ENCODE peak calls at places on chromosome 12, in seven cellular contexts. One of them, this sample, is unnamed.

GRCh38 chr12:116390656-116391335 is 113.3 kb upstream of the MED13L start:
- DNase-seq in lower leg skin: no peak
- DNase-seq in heart right ventricle: no peak
- DNase-seq in fibroblast of mammary gland: peak; percentile 40
- DNase-seq in neural crest cell: no peak
- DNase-seq in astrocyte of the spinal cord: no peak
- DNase-seq in sigmoid colon: no peak
- DNase-seq in this sample: no peak

GRCh38 chr12:115384391-115384790 is 700.4 kb upstream of the TBX3 start:
- DNase-seq in lower leg skin: no peak
- DNase-seq in heart right ventricle: no peak
- DNase-seq in fibroblast of mammary gland: no peak
- DNase-seq in neural crest cell: no peak
- DNase-seq in astrocyte of the spinal cord: no peak
- DNase-seq in sigmoid colon: no peak
- DNase-seq in this sample: no peak

GRCh38 chr12:49917788-49918173 is 14.1 kb upstream of the FAIM2 start:
- DNase-seq in lower leg skin: no peak
- DNase-seq in heart right ventricle: no peak
- DNase-seq in fibroblast of mammary gland: no peak
- DNase-seq in neural crest cell: no peak
- DNase-seq in astrocyte of the spinal cord: no peak
- DNase-seq in sigmoid colon: no peak
- DNase-seq in this sample: peak; percentile 53

GRCh38 chr12:56602239-56602638 is 27.9 kb downstream of the BAZ2A start:
- DNase-seq in lower leg skin: no peak
- DNase-seq in heart right ventricle: no peak
- DNase-seq in fibroblast of mammary gland: no peak
- DNase-seq in neural crest cell: no peak
- DNase-seq in astrocyte of the spinal cord: no peak
- DNase-seq in sigmoid colon: no peak
- DNase-seq in this sample: no peak

GRCh38 chr12:19088576-19088975 is 41.0 kb upstream of the PLEKHA5 start:
- DNase-seq in lower leg skin: no peak
- DNase-seq in heart right ventricle: no peak
- DNase-seq in fibroblast of mammary gland: no peak
- DNase-seq in neural crest cell: no peak
- DNase-seq in astrocyte of the spinal cord: no peak
- DNase-seq in sigmoid colon: no peak
- DNase-seq in this sample: peak; percentile 1

GRCh38 chr12:40474630-40475029 is 217.6 kb upstream of the CNTN1 start:
- DNase-seq in lower leg skin: no peak
- DNase-seq in heart right ventricle: no peak
- DNase-seq in fibroblast of mammary gland: no peak
- DNase-seq in neural crest cell: no peak
- DNase-seq in astrocyte of the spinal cord: no peak
- DNase-seq in sigmoid colon: no peak
- DNase-seq in this sample: no peak

GRCh38 chr12:66692170-66692569 is 13.3 kb upstream of the GRIP1 start:
- DNase-seq in lower leg skin: no peak
- DNase-seq in heart right ventricle: no peak
- DNase-seq in fibroblast of mammary gland: no peak
- DNase-seq in neural crest cell: no peak
- DNase-seq in astrocyte of the spinal cord: no peak
- DNase-seq in sigmoid colon: no peak
- DNase-seq in this sample: no peak

GRCh38 chr12:12797789-12798142 is 12.3 kb downstream of the APOLD1 start:
- DNase-seq in lower leg skin: no peak
- DNase-seq in heart right ventricle: no peak
- DNase-seq in fibroblast of mammary gland: no peak
- DNase-seq in neural crest cell: no peak
- DNase-seq in astrocyte of the spinal cord: no peak
- DNase-seq in sigmoid colon: no peak
- DNase-seq in this sample: no peak

GRCh38 chr12:70059373-70059772 is 183.9 kb upstream of the CNOT2 start:
- DNase-seq in lower leg skin: no peak
- DNase-seq in heart right ventricle: no peak
- DNase-seq in fibroblast of mammary gland: peak; percentile 34
- DNase-seq in neural crest cell: no peak
- DNase-seq in astrocyte of the spinal cord: no peak
- DNase-seq in sigmoid colon: no peak
- DNase-seq in this sample: no peak

GRCh38 chr12:8697120-8697475 is 693 bp upstream of the RIMKLB start:
- DNase-seq in lower leg skin: no peak
- DNase-seq in heart right ventricle: peak; percentile 36
- DNase-seq in fibroblast of mammary gland: peak; percentile 34
- DNase-seq in neural crest cell: peak; percentile 46
- DNase-seq in astrocyte of the spinal cord: peak; percentile 57
- DNase-seq in sigmoid colon: no peak
- DNase-seq in this sample: no peak

GRCh38 chr12:77122236-77122635 is 56.9 kb upstream of the E2F7 start:
- DNase-seq in lower leg skin: no peak
- DNase-seq in heart right ventricle: no peak
- DNase-seq in fibroblast of mammary gland: peak; percentile 95
- DNase-seq in neural crest cell: no peak
- DNase-seq in astrocyte of the spinal cord: peak; percentile 96
- DNase-seq in sigmoid colon: no peak
- DNase-seq in this sample: no peak

GRCh38 chr12:6820171-6820570 is 1.4 kb upstream of the GPR162 start:
- DNase-seq in lower leg skin: no peak
- DNase-seq in heart right ventricle: no peak
- DNase-seq in fibroblast of mammary gland: no peak
- DNase-seq in neural crest cell: no peak
- DNase-seq in astrocyte of the spinal cord: no peak
- DNase-seq in sigmoid colon: no peak
- DNase-seq in this sample: peak; percentile 47

GRCh38 chr12:727321-727720 is 25.1 kb upstream of the WNK1 start:
- DNase-seq in lower leg skin: no peak
- DNase-seq in heart right ventricle: no peak
- DNase-seq in fibroblast of mammary gland: peak; percentile 52
- DNase-seq in neural crest cell: no peak
- DNase-seq in astrocyte of the spinal cord: peak; percentile 62
- DNase-seq in sigmoid colon: no peak
- DNase-seq in this sample: peak; percentile 27

GRCh38 chr12:45912774-45913173 is 77.6 kb downstream of the SCAF11 start:
- DNase-seq in lower leg skin: no peak
- DNase-seq in heart right ventricle: no peak
- DNase-seq in fibroblast of mammary gland: no peak
- DNase-seq in neural crest cell: no peak
- DNase-seq in astrocyte of the spinal cord: no peak
- DNase-seq in sigmoid colon: no peak
- DNase-seq in this sample: no peak

GRCh38 chr12:106918746-106919145 is 37.0 kb upstream of the TMEM263 start:
- DNase-seq in lower leg skin: no peak
- DNase-seq in heart right ventricle: no peak
- DNase-seq in fibroblast of mammary gland: peak; percentile 9
- DNase-seq in neural crest cell: peak; percentile 28
- DNase-seq in astrocyte of the spinal cord: peak; percentile 21
- DNase-seq in sigmoid colon: no peak
- DNase-seq in this sample: no peak

GRCh38 chr12:6363330-6364036 is 11.9 kb downstream of the SCNN1A start:
- DNase-seq in lower leg skin: peak; percentile 94
- DNase-seq in heart right ventricle: peak; percentile 72
- DNase-seq in fibroblast of mammary gland: peak; percentile 51
- DNase-seq in neural crest cell: no peak
- DNase-seq in astrocyte of the spinal cord: peak; percentile 47
- DNase-seq in sigmoid colon: peak; percentile 91
- DNase-seq in this sample: peak; percentile 99

GRCh38 chr12:42670719-42671118 is 81.2 kb upstream of the PRICKLE1 start:
- DNase-seq in lower leg skin: no peak
- DNase-seq in heart right ventricle: no peak
- DNase-seq in fibroblast of mammary gland: no peak
- DNase-seq in neural crest cell: no peak
- DNase-seq in astrocyte of the spinal cord: no peak
- DNase-seq in sigmoid colon: no peak
- DNase-seq in this sample: no peak

GRCh38 chr12:54259194-54260011 is 20.5 kb downstream of the CBX5 start:
- DNase-seq in lower leg skin: no peak
- DNase-seq in heart right ventricle: peak; percentile 82
- DNase-seq in fibroblast of mammary gland: peak; percentile 79
- DNase-seq in neural crest cell: peak; percentile 69
- DNase-seq in astrocyte of the spinal cord: peak; percentile 94
- DNase-seq in sigmoid colon: peak; percentile 92
- DNase-seq in this sample: peak; percentile 87

GRCh38 chr12:51434305-51434704 is 9.7 kb downstream of the SLC4A8 start:
- DNase-seq in lower leg skin: no peak
- DNase-seq in heart right ventricle: no peak
- DNase-seq in fibroblast of mammary gland: peak; percentile 17
- DNase-seq in neural crest cell: no peak
- DNase-seq in astrocyte of the spinal cord: no peak
- DNase-seq in sigmoid colon: no peak
- DNase-seq in this sample: peak; percentile 5

GRCh38 chr12:50192908-50193307 is 25.7 kb upstream of the CERS5 start:
- DNase-seq in lower leg skin: no peak
- DNase-seq in heart right ventricle: no peak
- DNase-seq in fibroblast of mammary gland: peak; percentile 47
- DNase-seq in neural crest cell: no peak
- DNase-seq in astrocyte of the spinal cord: peak; percentile 42
- DNase-seq in sigmoid colon: no peak
- DNase-seq in this sample: peak; percentile 72

GRCh38 chr12:24244231-24244630 is 294.8 kb upstream of the SOX5 start:
- DNase-seq in lower leg skin: no peak
- DNase-seq in heart right ventricle: no peak
- DNase-seq in fibroblast of mammary gland: no peak
- DNase-seq in neural crest cell: no peak
- DNase-seq in astrocyte of the spinal cord: no peak
- DNase-seq in sigmoid colon: no peak
- DNase-seq in this sample: no peak

GRCh38 chr12:24240707-24241106 is 291.2 kb upstream of the SOX5 start:
- DNase-seq in lower leg skin: no peak
- DNase-seq in heart right ventricle: no peak
- DNase-seq in fibroblast of mammary gland: no peak
- DNase-seq in neural crest cell: no peak
- DNase-seq in astrocyte of the spinal cord: no peak
- DNase-seq in sigmoid colon: no peak
- DNase-seq in this sample: no peak

GRCh38 chr12:24246921-24247320 is 297.5 kb upstream of the SOX5 start:
- DNase-seq in lower leg skin: no peak
- DNase-seq in heart right ventricle: no peak
- DNase-seq in fibroblast of mammary gland: no peak
- DNase-seq in neural crest cell: no peak
- DNase-seq in astrocyte of the spinal cord: no peak
- DNase-seq in sigmoid colon: no peak
- DNase-seq in this sample: no peak

GRCh38 chr12:24244801-24245200 is 295.3 kb upstream of the SOX5 start:
- DNase-seq in lower leg skin: no peak
- DNase-seq in heart right ventricle: no peak
- DNase-seq in fibroblast of mammary gland: no peak
- DNase-seq in neural crest cell: no peak
- DNase-seq in astrocyte of the spinal cord: no peak
- DNase-seq in sigmoid colon: no peak
- DNase-seq in this sample: no peak
- TF ChIP-seq CTCF in lower leg skin: no peak
- TF ChIP-seq CTCF in heart right ventricle: no peak
- TF ChIP-seq CTCF in fibroblast of mammary gland: no peak
- TF ChIP-seq CTCF in neural crest cell: no peak
- TF ChIP-seq CTCF in astrocyte of the spinal cord: no peak
- TF ChIP-seq CTCF in sigmoid colon: no peak
- TF ChIP-seq CTCF in this sample: no peak

GRCh38 chr12:113461666-113462065 is 10.0 kb downstream of the LHX5 start:
- DNase-seq in lower leg skin: no peak
- DNase-seq in heart right ventricle: no peak
- DNase-seq in fibroblast of mammary gland: peak; percentile 23
- DNase-seq in neural crest cell: no peak
- DNase-seq in astrocyte of the spinal cord: no peak
- DNase-seq in sigmoid colon: no peak
- DNase-seq in this sample: peak; percentile 78
- TF ChIP-seq CTCF in lower leg skin: no peak
- TF ChIP-seq CTCF in heart right ventricle: peak; percentile 22
- TF ChIP-seq CTCF in fibroblast of mammary gland: peak; percentile 60
- TF ChIP-seq CTCF in neural crest cell: no peak
- TF ChIP-seq CTCF in astrocyte of the spinal cord: peak; percentile 67
- TF ChIP-seq CTCF in sigmoid colon: no peak
- TF ChIP-seq CTCF in this sample: peak; percentile 60

DNA sequence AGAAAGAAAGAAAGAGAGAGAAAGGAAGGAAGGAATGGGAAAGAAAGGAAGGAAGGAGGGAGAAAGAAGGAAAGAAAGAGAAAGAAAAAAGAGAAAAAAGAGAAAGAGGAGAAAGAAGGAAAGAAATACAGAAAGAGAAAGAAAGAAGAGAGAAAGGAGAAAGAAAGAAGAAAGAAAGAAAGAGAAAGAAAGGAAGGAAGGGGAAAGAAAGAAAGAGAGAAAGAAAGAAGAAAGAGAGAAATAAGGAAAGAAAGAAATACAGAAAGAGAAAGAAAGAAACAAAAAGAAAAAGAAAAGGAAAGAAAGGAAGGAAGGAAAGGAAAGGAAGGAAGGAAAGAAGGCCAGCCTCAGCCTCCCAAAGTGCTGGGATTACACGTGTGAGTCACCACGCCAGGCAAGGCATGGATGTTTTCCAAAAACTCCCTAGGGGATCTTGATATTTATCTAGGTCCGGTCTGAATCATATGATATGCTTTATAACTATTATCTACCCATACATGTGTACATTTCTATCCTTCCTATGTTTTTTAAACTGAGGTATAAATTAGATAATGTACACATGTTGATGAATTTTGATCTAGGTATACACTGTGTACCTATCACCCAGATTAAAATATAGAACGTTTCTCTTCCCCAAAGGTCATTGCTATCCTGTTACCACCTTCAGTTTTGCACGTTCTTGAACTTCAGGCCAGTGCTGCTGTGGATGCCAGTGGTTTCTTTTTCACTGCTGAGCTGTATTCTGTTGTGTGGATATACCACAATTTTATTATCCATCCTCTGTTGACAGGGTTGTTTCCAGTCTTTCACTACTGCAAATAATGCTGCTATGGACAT is 177.9 kb downstream of the RBM19 start:
- DNase-seq in lower leg skin: no peak
- DNase-seq in heart right ventricle: no peak
- DNase-seq in fibroblast of mammary gland: peak; percentile 83
- DNase-seq in neural crest cell: no peak
- DNase-seq in astrocyte of the spinal cord: peak; percentile 39
- DNase-seq in sigmoid colon: no peak
- DNase-seq in this sample: no peak
- TF ChIP-seq CTCF in lower leg skin: no peak
- TF ChIP-seq CTCF in heart right ventricle: no peak
- TF ChIP-seq CTCF in fibroblast of mammary gland: no peak
- TF ChIP-seq CTCF in neural crest cell: no peak
- TF ChIP-seq CTCF in astrocyte of the spinal cord: no peak
- TF ChIP-seq CTCF in sigmoid colon: no peak
- TF ChIP-seq CTCF in this sample: no peak

GRCh38 chr12:94326727-94327126 is 132.9 kb downstream of the CEP83 start:
- DNase-seq in lower leg skin: no peak
- DNase-seq in heart right ventricle: no peak
- DNase-seq in fibroblast of mammary gland: peak; percentile 79
- DNase-seq in neural crest cell: no peak
- DNase-seq in astrocyte of the spinal cord: peak; percentile 73
- DNase-seq in sigmoid colon: no peak
- DNase-seq in this sample: peak; percentile 55

GRCh38 chr12:94327819-94328218 is 131.8 kb downstream of the CEP83 start:
- DNase-seq in lower leg skin: no peak
- DNase-seq in heart right ventricle: no peak
- DNase-seq in fibroblast of mammary gland: peak; percentile 26
- DNase-seq in neural crest cell: no peak
- DNase-seq in astrocyte of the spinal cord: no peak
- DNase-seq in sigmoid colon: no peak
- DNase-seq in this sample: no peak

GRCh38 chr12:94326234-94326633 is 133.4 kb downstream of the CEP83 start:
- DNase-seq in lower leg skin: no peak
- DNase-seq in heart right ventricle: no peak
- DNase-seq in fibroblast of mammary gland: no peak
- DNase-seq in neural crest cell: no peak
- DNase-seq in astrocyte of the spinal cord: no peak
- DNase-seq in sigmoid colon: no peak
- DNase-seq in this sample: no peak

GRCh38 chr12:94329366-94329765 is 130.3 kb downstream of the CEP83 start:
- DNase-seq in lower leg skin: no peak
- DNase-seq in heart right ventricle: no peak
- DNase-seq in fibroblast of mammary gland: no peak
- DNase-seq in neural crest cell: no peak
- DNase-seq in astrocyte of the spinal cord: no peak
- DNase-seq in sigmoid colon: no peak
- DNase-seq in this sample: no peak
- TF ChIP-seq CTCF in lower leg skin: no peak
- TF ChIP-seq CTCF in heart right ventricle: peak; percentile 20
- TF ChIP-seq CTCF in fibroblast of mammary gland: peak; percentile 7
- TF ChIP-seq CTCF in neural crest cell: no peak
- TF ChIP-seq CTCF in astrocyte of the spinal cord: no peak
- TF ChIP-seq CTCF in sigmoid colon: no peak
- TF ChIP-seq CTCF in this sample: no peak